ENCODE peak calls at places on chromosomes 5 and 9, in five cellular contexts. O is effector memory CD4-positive, alpha-beta T cell; H is heart left ventricle; D is GM23338; E is adrenal gland. F is an unnamed sample. For H3K4me1, the result is how much of the 10 kb centered on the place peaks cover.

GRCh38 chr5:176490291-176490690 is 42.1 kb downstream of the FAF2 start:
- DNase-seq in O (no peak), H (no peak), D (no peak), E (no peak), F (no peak)

GRCh38 chr5:1670342-1670741 is 129.3 kb downstream of the MRPL36 start:
- DNase-seq in O (no peak), H (no peak), D (no peak), E (no peak), F (no peak)

GRCh38 chr9:33234511-33235467 is 5.2 kb upstream of the SPINK4 start:
- DNase-seq in O (no peak), H (no peak), D (no peak), E (no peak), F (no peak)

GRCh38 chr5:177389368-177390169 is 5.3 kb downstream of the SLC34A1 start:
- DNase-seq in O (peak), H (no peak), D (no peak), E (no peak), F (no peak)

GRCh38 chr9:130713286-130713975 is 19.9 kb downstream of the EXOSC2 start:
- DNase-seq in O (no peak), H (peak), D (peak), E (peak), F (no peak)

GRCh38 chr5:146620031-146620662 is 104.2 kb upstream of the GPR151 start:
- DNase-seq in O (no peak), H (no peak), D (no peak), E (no peak), F (no peak)

GRCh38 chr9:121766081-121766683 is 114.7 kb downstream of the DAB2IP start:
- DNase-seq in O (no peak), H (no peak), D (no peak), E (no peak), F (no peak)

GRCh38 chr9:124286292-124286931 is 28.7 kb downstream of the NEK6 start:
- DNase-seq in O (no peak), H (no peak), D (no peak), E (no peak), F (no peak)

GRCh38 chr9:13613296-13613695 is 333.8 kb upstream of the MPDZ start:
- DNase-seq in O (no peak), H (no peak), D (no peak), E (no peak), F (no peak)

GRCh38 chr5:1744393-1745189 is 55.0 kb downstream of the MRPL36 start:
- DNase-seq in O (no peak), H (peak), D (no peak), E (no peak), F (no peak)

GRCh38 chr5:131217791-131218190 is 46.1 kb upstream of the CDC42SE2 start:
- DNase-seq in O (no peak), H (no peak), D (no peak), E (no peak), F (no peak)

GRCh38 chr5:108818613-108819272 is 71.0 kb downstream of the FER start:
- DNase-seq in O (no peak), H (no peak), D (no peak), E (no peak), F (no peak)

GRCh38 chr9:36820392-36820861 is 213.6 kb downstream of the PAX5 start:
- DNase-seq in O (no peak), H (no peak), D (no peak), E (no peak), F (no peak)

GRCh38 chr5:163809480-163809879 is 304.1 kb downstream of the MAT2B start:
- DNase-seq in O (no peak), H (no peak), D (no peak), E (no peak), F (no peak)

GRCh38 chr5:6948562-6948961 is 235.3 kb downstream of the TENT4A start:
- DNase-seq in O (no peak), H (no peak), D (no peak), E (no peak), F (no peak)

GRCh38 chr5:52007230-52007858 is 624.1 kb downstream of the ISL1 start:
- DNase-seq in O (no peak), H (no peak), D (peak), E (no peak), F (peak)

GRCh38 chr9:81268048-81268447 is 421.3 kb downstream of the TLE1 start:
- DNase-seq in O (no peak), H (no peak), D (no peak), E (no peak), F (no peak)

GRCh38 chr9:34929506-34930102 is 28.5 kb upstream of the PHF24 start:
- DNase-seq in O (no peak), H (no peak), D (peak), E (peak), F (no peak)

GRCh38 chr5:123116757-123117156 is 27.7 kb downstream of the PRDM6 start:
- DNase-seq in O (no peak), H (no peak), D (no peak), E (no peak), F (no peak)

GRCh38 chr5:83595217-83595616 is 123.7 kb downstream of the VCAN start:
- DNase-seq in O (no peak), H (no peak), D (no peak), E (no peak), F (no peak)

GRCh38 chr5:141475625-141476131 is at the start of gene PCDHGC3:
- DNase-seq in O (no peak), H (peak), D (peak), E (peak), F (peak)

GRCh38 chr9:93261735-93262523 is 78.0 kb downstream of the WNK2 start:
- DNase-seq in O (no peak), H (no peak), D (no peak), E (peak), F (no peak)

GRCh38 chr9:119701651-119702050 is 332.4 kb upstream of the BRINP1 start:
- DNase-seq in O (no peak), H (no peak), D (no peak), E (no peak), F (no peak)

GRCh38 chr9:108434502-108434901 is 421.3 kb downstream of the ACTL7B start:
- DNase-seq in O (no peak), H (no peak), D (no peak), E (no peak), F (no peak)

GRCh38 chr5:1833264-1834021 is 32.2 kb downstream of the NDUFS6 start:
- DNase-seq in O (no peak), H (no peak), D (no peak), E (no peak), F (no peak)

GRCh38 chr5:13403351-13403750 is 541.1 kb downstream of the DNAH5 start:
- DNase-seq in O (no peak), H (no peak), D (no peak), E (no peak), F (no peak)

GRCh38 chr9:110180713-110181434 is 27.1 kb downstream of the C9orf152 start:
- DNase-seq in O (no peak), H (no peak), D (peak), E (no peak), F (no peak)

GRCh38 chr9:34866614-34867013 is 91.5 kb upstream of the PHF24 start:
- DNase-seq in O (no peak), H (no peak), D (no peak), E (no peak), F (no peak)

GRCh38 chr9:129319938-129320481 is 141.9 kb upstream of the IER5L start:
- DNase-seq in O (no peak), H (peak), D (peak), E (no peak), F (no peak)

GRCh38 chr5:33462456-33462855 is 21.7 kb downstream of the TARS1 start:
- DNase-seq in O (no peak), H (no peak), D (no peak), E (no peak), F (no peak)

GRCh38 chr9:123255718-123256117 is 12.7 kb downstream of the STRBP start:
- DNase-seq in O (no peak), H (no peak), D (no peak), E (no peak), F (no peak)

GRCh38 chr9:2469681-2470141 is 151.9 kb upstream of the VLDLR start:
- DNase-seq in O (no peak), H (peak), D (peak), E (peak), F (peak)

GRCh38 chr9:12961276-12961809 is 186.5 kb downstream of the LURAP1L start:
- DNase-seq in O (no peak), H (no peak), D (no peak), E (no peak), F (no peak)

DNA sequence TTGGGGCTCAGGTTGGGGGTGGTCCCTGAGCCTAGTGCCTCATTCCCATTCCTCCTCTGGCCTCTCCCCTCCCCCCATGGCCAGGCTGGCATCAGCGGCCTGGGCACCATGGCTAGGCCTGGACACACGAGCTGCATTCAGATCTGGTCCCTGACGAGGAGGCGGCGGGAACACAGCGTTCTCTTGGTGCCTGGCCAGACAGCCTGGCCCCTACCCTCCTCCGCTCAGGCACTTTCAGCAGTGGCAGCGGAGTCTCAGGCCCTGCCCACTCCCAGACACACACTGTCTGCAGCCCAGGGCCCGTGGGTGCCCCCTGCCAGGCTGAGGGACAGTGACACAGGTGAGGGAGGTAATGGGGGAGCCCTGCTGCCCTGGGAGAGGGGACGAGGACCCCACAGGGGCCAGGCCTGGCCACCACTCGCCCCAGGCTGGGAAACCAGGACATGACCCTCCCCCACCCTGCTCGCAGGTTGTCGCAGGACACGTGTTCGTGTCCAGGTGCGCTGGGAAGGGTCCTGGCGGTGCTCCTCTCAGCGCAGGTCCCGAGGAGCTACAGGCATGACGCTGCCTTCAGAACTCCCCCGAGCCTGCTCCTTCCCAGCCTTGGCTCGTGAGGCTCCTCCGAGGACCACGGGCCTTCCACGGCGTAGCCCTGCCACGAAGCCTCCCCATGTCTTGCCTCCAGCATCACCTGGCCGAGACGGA is 19.9 kb upstream of the UBAC1 start:
- DNase-seq in O (no peak), H (peak), D (no peak), E (no peak), F (peak)
- H3K4me1 ChIP-seq in O (under half), H (under half), D (under half), E (under half), F (under half)

GRCh38 chr5:115842952-115843351 is 1.2 kb downstream of the AP3S1 start:
- DNase-seq in O (no peak), H (no peak), D (no peak), E (no peak), F (no peak)
- H3K4me3 ChIP-seq in O (peak), H (peak), D (peak), E (peak), F (peak)

GRCh38 chr5:50711280-50711679 is 44.8 kb downstream of the PARP8 start:
- DNase-seq in O (peak), H (no peak), D (no peak), E (peak), F (no peak)
- H3K27ac ChIP-seq in O (peak), H (no peak), D (no peak), E (no peak), F (no peak)

GRCh38 chr5:150777685-150778084 is 872 bp upstream of the SMIM3 start:
- DNase-seq in O (no peak), H (no peak), D (no peak), E (no peak), F (no peak)

GRCh38 chr5:150778517-150779396 is at the start of gene SMIM3:
- DNase-seq in O (peak), H (peak), D (peak), E (peak), F (peak)

GRCh38 chr5:150779397-150780179 is 1.0 kb downstream of the SMIM3 start:
- DNase-seq in O (no peak), H (no peak), D (no peak), E (no peak), F (no peak)

GRCh38 chr5:150780180-150780692 is 1.7 kb downstream of the SMIM3 start:
- DNase-seq in O (no peak), H (no peak), D (no peak), E (peak), F (peak)

GRCh38 chr5:150778103-150778516 is 447 bp upstream of the SMIM3 start:
- DNase-seq in O (no peak), H (no peak), D (peak), E (no peak), F (peak)
- H3K4me1 ChIP-seq in O (under half), H (under half), D (under half), E (under half), F (under half)

F was measured in pancreas.